ENCODE peak calls at places on chromosomes 6 and 20, in eight cellular contexts. T is mucosa of descending colon; Y is cardiac muscle cell; D is stomach; F is OCI-LY7; K is CD8-positive, alpha-beta memory T cell; R is CD4-positive, alpha-beta memory T cell; Z is mammary epithelial cell. X is an unnamed sample.
A peak's percentile ranks its signal among the peaks of the same experiment; 100 is the strongest.

GRCh38 chr20:3188823-3189413 is 15.6 kb downstream of the DDRGK1 start:
- DNase-seq in T (no peak), Y (no peak), D (no peak), F (no peak), K (no peak), R (no peak), Z (no peak), X (no peak)

GRCh38 chr20:21609221-21609620 is 95.4 kb upstream of the NKX2-2 start:
- DNase-seq in T (no peak), Y (no peak), D (no peak), F (no peak), K (no peak), R (no peak), Z (peak; percentile 50), X (no peak)

GRCh38 chr6:121884056-121884455 is 448.6 kb downstream of the GJA1 start:
- DNase-seq in T (no peak), Y (no peak), D (no peak), F (no peak), K (no peak), R (no peak), Z (no peak), X (no peak)

GRCh38 chr6:104644848-104645247 is 214.9 kb downstream of the HACE1 start:
- DNase-seq in T (no peak), Y (no peak), D (no peak), F (no peak), K (no peak), R (no peak), Z (no peak), X (no peak)

GRCh38 chr6:149859368-149859767 is 4.8 kb downstream of the LRP11 start:
- DNase-seq in T (no peak), Y (peak; percentile 84), D (no peak), F (no peak), K (no peak), R (no peak), Z (peak; percentile 47), X (no peak)

GRCh38 chr20:53943522-53944291 is 126.7 kb downstream of the BCAS1 start:
- DNase-seq in T (peak; percentile 60), Y (peak; percentile 63), D (no peak), F (peak; percentile 66), K (no peak), R (no peak), Z (no peak), X (no peak)

GRCh38 chr20:45545754-45546453 is 1.3 kb downstream of the EPPIN start:
- DNase-seq in T (no peak), Y (peak; percentile 54), D (no peak), F (peak; percentile 5), K (no peak), R (no peak), Z (peak; percentile 33), X (no peak)

GRCh38 chr6:163641706-163642105 is 227.2 kb downstream of the QKI start:
- DNase-seq in T (no peak), Y (no peak), D (no peak), F (no peak), K (no peak), R (no peak), Z (no peak), X (no peak)

GRCh38 chr6:56807992-56808342 is 146.9 kb upstream of the BEND6 start:
- DNase-seq in T (no peak), Y (no peak), D (no peak), F (no peak), K (no peak), R (no peak), Z (no peak), X (no peak)

GRCh38 chr6:144939926-144940325 is 654.8 kb downstream of the UTRN start:
- DNase-seq in T (no peak), Y (no peak), D (no peak), F (no peak), K (no peak), R (no peak), Z (no peak), X (no peak)

GRCh38 chr6:149454405-149454848 is 30.4 kb downstream of the ZC3H12D start:
- DNase-seq in T (peak; percentile 84), Y (peak; percentile 99), D (peak; percentile 96), F (no peak), K (no peak), R (no peak), Z (peak; percentile 61), X (peak; percentile 95)

GRCh38 chr20:25197173-25197869 is 1.8 kb downstream of the ENTPD6 start:
- DNase-seq in T (peak; percentile 45), Y (no peak), D (no peak), F (no peak), K (peak; percentile 34), R (peak; percentile 46), Z (no peak), X (no peak)
- H3K4me1 ChIP-seq in T (peaks cover 39% of the 10 kb centered on the region), Y (peaks cover 2% of the 10 kb centered on the region), D (peaks cover 40% of the 10 kb centered on the region), F (no peaks in the 10 kb centered on the region), K (peaks cover 24% of the 10 kb centered on the region), R (peaks cover 28% of the 10 kb centered on the region), Z (peaks cover 11% of the 10 kb centered on the region), X (peaks cover 12% of the 10 kb centered on the region)

DNA sequence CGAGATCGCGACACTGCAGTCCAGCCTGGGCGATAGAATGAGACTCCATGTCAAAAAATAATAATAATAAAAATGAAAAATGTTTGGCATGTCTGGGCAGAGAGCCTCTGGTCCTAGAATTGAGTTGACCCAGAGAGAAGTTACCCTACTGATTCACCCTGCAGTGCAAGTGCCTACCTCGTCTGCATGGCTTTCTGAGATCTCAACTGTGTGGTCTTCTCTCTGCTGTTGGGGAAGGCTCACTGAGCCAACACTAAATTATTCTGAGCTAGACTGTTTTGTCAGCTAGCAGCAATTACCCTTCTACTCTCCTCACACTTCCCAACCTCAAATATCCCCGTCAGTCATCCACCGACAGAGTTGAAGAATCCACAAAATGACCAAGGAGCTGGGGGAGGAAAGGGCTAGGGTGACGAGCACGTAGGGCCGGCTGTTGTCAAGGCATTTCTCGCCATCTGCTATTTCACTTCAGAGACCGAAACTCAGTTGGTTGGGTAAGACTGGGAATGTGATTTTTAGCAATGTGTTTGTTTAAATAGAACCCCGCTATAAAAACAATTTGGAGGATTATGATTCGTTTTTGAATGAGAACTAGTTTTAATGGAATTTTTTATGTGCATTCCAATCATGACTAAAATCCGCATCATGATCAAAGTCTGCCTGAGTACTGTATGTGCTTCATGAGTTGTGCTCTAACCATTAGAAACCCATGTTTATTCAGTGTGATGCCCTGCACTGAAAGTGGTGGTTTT is 9.4 kb downstream of the MAS1 start:
- DNase-seq in T (no peak), Y (peak; percentile 58), D (no peak), F (no peak), K (no peak), R (no peak), Z (peak; percentile 81), X (no peak)
- H3K4me3 ChIP-seq in T (no peak overlapping the region), Y (no peak overlapping the region), D (no peak overlapping the region), F (no peak overlapping the region), K (no peak overlapping the region), R (no peak overlapping the region), Z (no peak overlapping the region), X (no peak overlapping the region)

DNA sequence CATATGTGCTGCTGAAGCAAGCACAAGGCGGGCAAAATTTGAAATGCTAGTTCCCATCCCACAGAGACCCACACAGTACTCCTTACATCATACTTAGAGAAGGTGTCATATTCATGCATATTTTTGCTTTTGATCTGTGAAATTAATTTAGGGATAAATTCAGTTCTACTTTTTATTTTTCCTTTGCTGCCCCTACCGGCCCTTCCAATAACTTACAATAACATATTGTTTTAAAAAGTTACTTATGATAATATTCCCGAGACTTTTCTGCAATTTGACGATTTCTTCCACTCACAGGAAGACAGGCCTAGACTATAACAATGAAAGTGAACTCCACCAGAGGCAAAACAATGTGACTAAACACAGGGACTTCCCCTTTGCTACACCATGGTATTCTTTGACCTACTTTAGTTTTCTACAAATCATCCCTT is 35.0 kb downstream of the SESN1 start:
- DNase-seq in T (no peak), Y (peak; percentile 72), D (no peak), F (peak; percentile 26), K (no peak), R (peak; percentile 58), Z (peak; percentile 48), X (no peak)
- H3K4me1 ChIP-seq in T (peaks cover 8% of the 10 kb centered on the region), Y (no peaks in the 10 kb centered on the region), D (peaks cover 16% of the 10 kb centered on the region), F (peaks cover 30% of the 10 kb centered on the region), K (peaks cover 31% of the 10 kb centered on the region), R (peaks cover 36% of the 10 kb centered on the region), Z (peaks cover 12% of the 10 kb centered on the region), X (peaks cover 24% of the 10 kb centered on the region)

GRCh38 chr20:9508240-9508661 is 6.1 kb upstream of the LAMP5 start:
- DNase-seq in T (no peak), Y (no peak), D (no peak), F (no peak), K (no peak), R (no peak), Z (no peak), X (no peak)
- H3K4me3 ChIP-seq in T (no peak overlapping the region), Y (no peak overlapping the region), D (peak overlapping the region; percentile 22), F (no peak overlapping the region), K (no peak overlapping the region), R (no peak overlapping the region), Z (no peak overlapping the region), X (no peak overlapping the region)

GRCh38 chr20:58981564-58982364 is 708 bp downstream of the NELFCD start:
- DNase-seq in T (peak; percentile 24), Y (no peak), D (peak; percentile 24), F (peak; percentile 40), K (no peak), R (no peak), Z (peak; percentile 24), X (no peak)
- H3K4me1 ChIP-seq in T (peaks cover 19% of the 10 kb centered on the region), Y (peaks cover 8% of the 10 kb centered on the region), D (peaks cover 31% of the 10 kb centered on the region), F (peaks cover 54% of the 10 kb centered on the region), K (peaks cover 30% of the 10 kb centered on the region), R (peaks cover 41% of the 10 kb centered on the region), Z (peaks cover 4% of the 10 kb centered on the region), X (no peaks in the 10 kb centered on the region)

GRCh38 chr20:33443006-33443511 is 504 bp downstream of the SNTA1 start:
- DNase-seq in T (peak; percentile 29), Y (no peak), D (peak; percentile 29), F (peak; percentile 51), K (peak; percentile 9), R (peak; percentile 48), Z (no peak), X (no peak)
- H3K4me3 ChIP-seq in T (peak overlapping the region; percentile 46), Y (peak overlapping the region; percentile 68), D (peak overlapping the region; percentile 75), F (peak overlapping the region; percentile 76), K (peak overlapping the region; percentile 36), R (no peak overlapping the region), Z (peak overlapping the region; percentile 84), X (peak overlapping the region; percentile 72)

DNA sequence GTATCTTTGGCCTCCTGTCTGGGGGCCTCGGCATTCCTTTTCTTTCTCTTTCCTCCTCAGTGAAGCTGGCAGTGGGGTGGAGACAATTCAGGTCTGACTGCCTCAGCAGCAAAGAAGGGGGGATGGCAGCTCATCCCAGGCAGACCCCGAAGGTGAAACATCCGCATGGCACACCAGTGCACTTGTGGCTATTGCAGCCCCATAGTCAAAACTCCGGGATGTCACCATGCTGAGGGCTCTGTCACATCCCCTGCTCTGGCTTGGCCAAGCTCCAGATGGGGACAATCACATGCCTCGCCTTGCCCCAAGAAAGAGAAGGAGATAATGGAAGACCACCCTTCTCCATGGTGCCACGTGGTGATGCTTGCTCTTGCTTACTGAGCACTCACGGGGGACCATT is 60.2 kb downstream of the RBM38 start:
- DNase-seq in T (no peak), Y (no peak), D (no peak), F (no peak), K (no peak), R (no peak), Z (no peak), X (no peak)
- H3K4me1 ChIP-seq in T (no peaks in the 10 kb centered on the region), Y (peaks cover 29% of the 10 kb centered on the region), D (no peaks in the 10 kb centered on the region), F (peaks cover 67% of the 10 kb centered on the region), K (peaks cover 35% of the 10 kb centered on the region), R (peaks cover 39% of the 10 kb centered on the region), Z (no peaks in the 10 kb centered on the region), X (no peaks in the 10 kb centered on the region)